ENCODE peak calls at places on chromosome 4, in eight cellular contexts. G is stomach, O is cardiac muscle cell, S is upper lobe of right lung, W is Panc1, T is aorta, N is H7, L is uterus. J is an unnamed sample.

GRCh38 chr4:1365271-1366178 is 18.5 kb downstream of the UVSSA start:
- DNase-seq in W (no peak), N (peak), T (peak), L (no peak), S (peak), G (peak), O (no peak), J (no peak)

GRCh38 chr4:17636696-17637351 is 22.4 kb downstream of the MED28 start:
- DNase-seq in N (peak), L (peak), O (peak), S (peak), W (peak), T (peak), G (peak), J (no peak)

GRCh38 chr4:4328840-4329239 is 38.8 kb downstream of the ZBTB49 start:
- DNase-seq in W (no peak), O (no peak), L (no peak), S (peak), G (no peak), T (no peak), N (no peak), J (no peak)

GRCh38 chr4:105978684-105979296 is 83.5 kb downstream of the NPNT start:
- DNase-seq in O (peak), N (no peak), T (peak), W (no peak), S (no peak), L (peak), G (no peak), J (no peak)

GRCh38 chr4:37748546-37748945 is 62.4 kb upstream of the RELL1 start:
- DNase-seq in S (no peak), O (no peak), L (no peak), T (no peak), W (no peak), N (no peak), G (no peak), J (no peak)

GRCh38 chr4:147737623-147738022 is 5.7 kb downstream of the ARHGAP10 start:
- DNase-seq in L (no peak), S (no peak), W (no peak), N (peak), T (no peak), O (no peak), G (no peak), J (no peak)

GRCh38 chr4:88865466-88865865 is 167.8 kb upstream of the NAP1L5 start:
- DNase-seq in N (no peak), W (no peak), L (no peak), T (no peak), S (no peak), O (peak), G (no peak), J (no peak)

GRCh38 chr4:181647396-181648107 is 595.6 kb upstream of the TENM3 start:
- DNase-seq in L (no peak), S (no peak), O (peak), G (no peak), N (no peak), T (no peak), W (no peak), J (no peak)

GRCh38 chr4:161496-162284 is 37.4 kb downstream of the ZNF718 start:
- DNase-seq in L (no peak), N (no peak), S (no peak), G (no peak), O (no peak), W (no peak), T (no peak), J (no peak)

GRCh38 chr4:108889696-108890475 is 127.0 kb upstream of the ETNPPL start:
- DNase-seq in O (no peak), G (no peak), W (no peak), S (no peak), L (no peak), N (no peak), T (no peak), J (no peak)

GRCh38 chr4:80006935-80007744 is 65.9 kb downstream of the ANTXR2 start:
- DNase-seq in G (no peak), W (no peak), O (peak), L (peak), S (no peak), T (no peak), N (no peak), J (no peak)

DNA sequence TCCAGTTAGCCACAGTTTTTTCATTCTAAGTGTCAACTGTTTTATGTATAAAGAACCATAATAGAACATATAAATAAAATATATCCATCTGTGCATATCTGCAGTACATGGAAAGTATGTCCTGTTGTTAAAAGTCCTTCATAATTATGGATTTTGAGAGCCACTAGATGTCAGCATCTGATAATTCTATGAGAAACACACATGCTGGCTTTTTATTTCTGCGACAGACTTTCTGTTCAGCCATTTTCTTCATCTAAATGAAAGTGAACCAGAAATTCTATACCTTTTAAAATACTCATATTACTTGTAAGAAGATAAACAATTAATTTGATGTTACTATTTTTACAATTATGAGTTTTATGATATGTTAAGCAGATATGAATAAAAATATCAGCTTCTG is 251.4 kb downstream of the GPM6A start:
- DNase-seq in S (no peak), O (no peak), N (no peak), W (peak), L (no peak), G (no peak), T (no peak), J (peak)
- H3K4me3 ChIP-seq in S (no peak), O (no peak), N (no peak), W (no peak), L (no peak), G (no peak), T (no peak), J (no peak)

GRCh38 chr4:165560941-165561340 is 182.1 kb downstream of the CPE start:
- DNase-seq in T (no peak), N (no peak), W (no peak), L (no peak), G (no peak), O (no peak), S (no peak), J (no peak)
- H3K4me3 ChIP-seq in T (no peak), N (no peak), W (no peak), L (no peak), G (no peak), O (no peak), S (no peak), J (no peak)

GRCh38 chr4:69860521-69861298 is 765 bp upstream of the SULT1E1 start:
- DNase-seq in L (no peak), S (no peak), T (no peak), N (no peak), W (no peak), O (no peak), G (no peak), J (no peak)

GRCh38 chr4:69861756-69862155 is 1.8 kb upstream of the SULT1E1 start:
- DNase-seq in O (no peak), T (no peak), G (no peak), W (no peak), N (no peak), S (no peak), L (no peak), J (no peak)

GRCh38 chr4:69860007-69860406 is at the start of gene SULT1E1:
- DNase-seq in G (no peak), L (no peak), W (no peak), T (no peak), N (no peak), S (no peak), O (peak), J (no peak)

GRCh38 chr4:69858683-69859082 is 1.3 kb downstream of the SULT1E1 start:
- DNase-seq in T (no peak), S (no peak), N (no peak), L (no peak), G (no peak), W (no peak), O (peak), J (no peak)

GRCh38 chr4:69859140-69859539 is 805 bp downstream of the SULT1E1 start:
- DNase-seq in N (no peak), S (no peak), G (no peak), T (no peak), L (no peak), O (no peak), W (no peak), J (no peak)
- H3K4me3 ChIP-seq in N (no peak), S (no peak), G (no peak), T (no peak), L (no peak), O (no peak), W (no peak), J (no peak)

GRCh38 chr4:113145519-113146291 is 96.3 kb downstream of the ANK2 start:
- DNase-seq in N (peak), L (no peak), T (no peak), S (no peak), W (no peak), G (no peak), O (no peak), J (no peak)
- H3K4me3 ChIP-seq in N (no peak), L (no peak), T (peak), S (no peak), W (no peak), G (no peak), O (peak), J (no peak)

DNA sequence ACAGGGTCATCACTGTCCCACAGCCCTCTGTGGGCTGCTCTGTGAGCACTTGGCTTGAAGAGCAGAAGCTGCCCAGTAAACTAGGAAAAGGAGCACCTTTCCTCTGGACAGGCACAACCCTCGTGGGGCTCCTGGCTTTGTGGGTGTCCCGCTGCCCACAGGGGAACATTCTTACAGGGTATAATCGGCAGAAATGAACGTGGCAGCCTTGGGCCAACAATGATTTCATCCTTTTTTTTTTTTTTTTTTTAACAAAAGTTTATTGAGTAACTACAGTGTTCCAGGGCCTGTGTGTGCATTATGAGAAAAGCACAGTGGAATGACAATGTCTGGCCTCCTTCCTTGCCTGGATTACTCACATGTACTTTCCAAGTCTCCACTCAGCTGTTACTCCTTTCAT is 197.2 kb downstream of the PDGFC start:
- DNase-seq in W (no peak), L (peak), T (peak), N (no peak), S (peak), O (peak), G (no peak), J (no peak)
- H3K4me3 ChIP-seq in W (no peak), L (no peak), T (no peak), N (no peak), S (no peak), O (no peak), G (no peak), J (no peak)

J was measured in LNCaP clone FGC.